ENCODE peak calls at places on chromosomes 11 and 22, in four cellular contexts. One of them, this sample, is unnamed.

GRCh38 chr11:112297248-112297866 is 36.7 kb upstream of the PLET1 start:
- DNase-seq in H1: no peak
- DNase-seq in IMR-90: no peak
- DNase-seq in H9: no peak
- DNase-seq in this sample: no peak

GRCh38 chr22:17149073-17149815 is 9.8 kb downstream of the HDHD5 start:
- DNase-seq in H1: no peak
- DNase-seq in H9: no peak
- DNase-seq in IMR-90: no peak
- DNase-seq in this sample: no peak

GRCh38 chr11:43619863-43620505 is 60.6 kb upstream of the HSD17B12 start:
- DNase-seq in IMR-90: no peak
- DNase-seq in H9: no peak
- DNase-seq in H1: no peak
- DNase-seq in this sample: no peak

GRCh38 chr11:17639091-17639490 is 80.3 kb upstream of the MYOD1 start:
- DNase-seq in H9: no peak
- DNase-seq in H1: no peak
- DNase-seq in IMR-90: no peak
- DNase-seq in this sample: no peak

GRCh38 chr22:31496735-31497146 is 405 bp downstream of the SFI1 start:
- DNase-seq in H1: no peak
- DNase-seq in IMR-90: no peak
- DNase-seq in H9: no peak
- DNase-seq in this sample: no peak

GRCh38 chr11:103085758-103086365 is 6.1 kb downstream of the DCUN1D5 start:
- DNase-seq in H9: no peak
- DNase-seq in IMR-90: peak; percentile 1
- DNase-seq in H1: no peak
- DNase-seq in this sample: no peak

GRCh38 chr22:34570408-34570807 is 495.6 kb upstream of the ISX start:
- DNase-seq in H1: no peak
- DNase-seq in IMR-90: no peak
- DNase-seq in H9: no peak
- DNase-seq in this sample: no peak

GRCh38 chr11:47714554-47715081 is 551 bp downstream of the AGBL2 start:
- DNase-seq in H1: no peak
- DNase-seq in IMR-90: no peak
- DNase-seq in H9: no peak
- DNase-seq in this sample: peak; percentile 39

GRCh38 chr11:2781413-2782274 is 81.8 kb upstream of the KCNQ1OT1 start:
- DNase-seq in H9: no peak
- DNase-seq in IMR-90: peak; percentile 21
- DNase-seq in H1: no peak
- DNase-seq in this sample: no peak

GRCh38 chr11:46367244-46367915 is 14.1 kb upstream of the MDK start:
- DNase-seq in H1: no peak
- DNase-seq in IMR-90: peak; percentile 59
- DNase-seq in H9: peak; percentile 82
- DNase-seq in this sample: no peak

GRCh38 chr11:93743316-93743715 is 1.8 kb downstream of the C11orf54 start:
- DNase-seq in IMR-90: no peak
- DNase-seq in H1: no peak
- DNase-seq in H9: no peak
- DNase-seq in this sample: no peak

GRCh38 chr22:18035740-18036139 is 11.4 kb upstream of the MICAL3 start:
- DNase-seq in H9: peak; percentile 50
- DNase-seq in IMR-90: peak; percentile 19
- DNase-seq in H1: no peak
- DNase-seq in this sample: no peak

GRCh38 chr11:92789761-92790160 is 179.7 kb upstream of the MTNR1B start:
- DNase-seq in IMR-90: no peak
- DNase-seq in H1: no peak
- DNase-seq in H9: no peak
- DNase-seq in this sample: no peak

GRCh38 chr11:46298699-46299424 is 21.4 kb downstream of the CREB3L1 start:
- DNase-seq in H9: no peak
- DNase-seq in IMR-90: peak; percentile 93
- DNase-seq in H1: no peak
- DNase-seq in this sample: no peak

GRCh38 chr11:108199446-108200321 is 22.8 kb downstream of the NPAT start:
- DNase-seq in H1: no peak
- DNase-seq in H9: no peak
- DNase-seq in IMR-90: peak; percentile 68
- DNase-seq in this sample: peak; percentile 74

GRCh38 chr11:47332303-47332711 is 20.2 kb downstream of the MYBPC3 start:
- DNase-seq in H1: no peak
- DNase-seq in H9: no peak
- DNase-seq in IMR-90: no peak
- DNase-seq in this sample: no peak

GRCh38 chr11:31974737-31975136 is 116.1 kb upstream of the RCN1 start:
- DNase-seq in H9: no peak
- DNase-seq in IMR-90: peak; percentile 81
- DNase-seq in H1: no peak
- DNase-seq in this sample: no peak

GRCh38 chr11:27933992-27934829 is 173.7 kb downstream of the KIF18A start:
- DNase-seq in H1: peak; percentile 59
- DNase-seq in IMR-90: peak; percentile 99
- DNase-seq in H9: peak; percentile 77
- DNase-seq in this sample: peak; percentile 82

GRCh38 chr22:40960137-40960536 is 9.0 kb downstream of the RBX1 start:
- DNase-seq in IMR-90: no peak
- DNase-seq in H9: no peak
- DNase-seq in H1: no peak
- DNase-seq in this sample: peak; percentile 52

GRCh38 chr11:112321521-112322172 is 61.0 kb upstream of the PLET1 start:
- DNase-seq in IMR-90: peak; percentile 89
- DNase-seq in H1: peak; percentile 17
- DNase-seq in H9: peak; percentile 54
- DNase-seq in this sample: peak; percentile 58

GRCh38 chr22:23080542-23081290 is 10.4 kb downstream of the GNAZ start:
- DNase-seq in H9: no peak
- DNase-seq in IMR-90: no peak
- DNase-seq in H1: no peak
- DNase-seq in this sample: no peak

GRCh38 chr11:101180481-101180880 is 50.9 kb upstream of the PGR start:
- DNase-seq in IMR-90: no peak
- DNase-seq in H1: no peak
- DNase-seq in H9: no peak
- DNase-seq in this sample: no peak

GRCh38 chr11:57527056-57527631 is 3.4 kb downstream of the TIMM10 start:
- DNase-seq in H1: no peak
- DNase-seq in H9: peak; percentile 64
- DNase-seq in IMR-90: peak; percentile 59
- DNase-seq in this sample: peak; percentile 79

GRCh38 chr11:35030716-35031213 is 108.2 kb upstream of the CD44 start:
- DNase-seq in H1: no peak
- DNase-seq in IMR-90: peak; percentile 98
- DNase-seq in H9: no peak
- DNase-seq in this sample: peak; percentile 78

GRCh38 chr11:97290444-97291041 is 900.7 kb downstream of the JRKL start:
- DNase-seq in IMR-90: no peak
- DNase-seq in H9: no peak
- DNase-seq in H1: no peak
- DNase-seq in this sample: no peak

GRCh38 chr11:96969251-96969650 is 579.4 kb downstream of the JRKL start:
- DNase-seq in H9: no peak
- DNase-seq in H1: no peak
- DNase-seq in IMR-90: no peak
- DNase-seq in this sample: no peak

GRCh38 chr11:35615911-35616900 is 2.1 kb upstream of the FJX1 start:
- DNase-seq in IMR-90: peak; percentile 74
- DNase-seq in H9: no peak
- DNase-seq in H1: no peak
- DNase-seq in this sample: peak; percentile 37

GRCh38 chr11:83063073-83063754 is 8.5 kb downstream of the RAB30 start:
- DNase-seq in IMR-90: peak; percentile 33
- DNase-seq in H9: no peak
- DNase-seq in H1: no peak
- DNase-seq in this sample: peak; percentile 28

GRCh38 chr22:46070722-46071450 is 79.4 kb upstream of the PPARA start:
- DNase-seq in H9: peak; percentile 61
- DNase-seq in IMR-90: peak; percentile 54
- DNase-seq in H1: no peak
- DNase-seq in this sample: peak; percentile 13

GRCh38 chr11:122424636-122425035 is 230.9 kb upstream of the UBASH3B start:
- DNase-seq in H9: no peak
- DNase-seq in H1: no peak
- DNase-seq in IMR-90: no peak
- DNase-seq in this sample: no peak

GRCh38 chr11:122422707-122423106 is 232.8 kb upstream of the UBASH3B start:
- DNase-seq in H9: no peak
- DNase-seq in H1: no peak
- DNase-seq in IMR-90: peak; percentile 31
- DNase-seq in this sample: no peak

GRCh38 chr11:122423886-122424285 is 231.6 kb upstream of the UBASH3B start:
- DNase-seq in IMR-90: no peak
- DNase-seq in H9: no peak
- DNase-seq in H1: no peak
- DNase-seq in this sample: no peak

GRCh38 chr11:122421684-122422083 is 233.8 kb upstream of the UBASH3B start:
- DNase-seq in H1: no peak
- DNase-seq in H9: no peak
- DNase-seq in IMR-90: no peak
- DNase-seq in this sample: no peak

GRCh38 chr11:122423283-122423682 is 232.2 kb upstream of the UBASH3B start:
- DNase-seq in H1: no peak
- DNase-seq in H9: no peak
- DNase-seq in IMR-90: no peak
- DNase-seq in this sample: no peak
- H3K56ac ChIP-seq in H1: no peak overlapping the region
- H3K56ac ChIP-seq in H9: no peak overlapping the region
- H3K56ac ChIP-seq in IMR-90: no peak overlapping the region
- H3K56ac ChIP-seq in this sample: no peak overlapping the region

DNA sequence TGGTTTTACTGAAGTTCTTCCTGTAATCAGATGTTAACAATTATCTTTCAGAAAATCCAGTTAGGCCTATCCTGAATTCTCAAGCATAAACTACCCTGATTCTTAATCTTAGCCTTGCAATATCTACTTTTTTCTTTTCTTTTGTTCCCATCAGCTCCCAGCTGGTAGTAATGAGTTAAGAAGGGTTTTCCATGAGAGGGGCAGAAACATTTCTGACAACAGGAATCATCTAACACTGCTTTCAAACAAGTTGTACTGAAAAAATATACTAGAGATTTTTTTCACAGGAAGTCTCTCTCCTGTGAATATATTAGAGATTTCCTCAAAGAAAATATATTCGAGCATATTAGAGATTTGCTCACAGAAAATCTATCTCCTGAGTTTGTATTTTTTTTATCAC is 3.3 kb upstream of the TRIM6 start:
- DNase-seq in IMR-90: peak; percentile 54
- DNase-seq in H9: no peak
- DNase-seq in H1: no peak
- DNase-seq in this sample: no peak
- H3K56ac ChIP-seq in IMR-90: no peak overlapping the region
- H3K56ac ChIP-seq in H9: no peak overlapping the region
- H3K56ac ChIP-seq in H1: no peak overlapping the region
- H3K56ac ChIP-seq in this sample: no peak overlapping the region

GRCh38 chr11:70399681-70400112 is 1.4 kb downstream of the CTTN start:
- DNase-seq in H9: peak; percentile 58
- DNase-seq in H1: no peak
- DNase-seq in IMR-90: peak; percentile 97
- DNase-seq in this sample: peak; percentile 85

GRCh38 chr11:70400643-70401042 is 2.3 kb downstream of the CTTN start:
- DNase-seq in H9: no peak
- DNase-seq in IMR-90: no peak
- DNase-seq in H1: no peak
- DNase-seq in this sample: no peak

GRCh38 chr11:70404244-70404643 is 5.9 kb downstream of the CTTN start:
- DNase-seq in H9: no peak
- DNase-seq in IMR-90: no peak
- DNase-seq in H1: no peak
- DNase-seq in this sample: no peak

GRCh38 chr11:70405679-70406395 is 7.5 kb downstream of the CTTN start:
- DNase-seq in H9: no peak
- DNase-seq in H1: no peak
- DNase-seq in IMR-90: no peak
- DNase-seq in this sample: no peak

DNA sequence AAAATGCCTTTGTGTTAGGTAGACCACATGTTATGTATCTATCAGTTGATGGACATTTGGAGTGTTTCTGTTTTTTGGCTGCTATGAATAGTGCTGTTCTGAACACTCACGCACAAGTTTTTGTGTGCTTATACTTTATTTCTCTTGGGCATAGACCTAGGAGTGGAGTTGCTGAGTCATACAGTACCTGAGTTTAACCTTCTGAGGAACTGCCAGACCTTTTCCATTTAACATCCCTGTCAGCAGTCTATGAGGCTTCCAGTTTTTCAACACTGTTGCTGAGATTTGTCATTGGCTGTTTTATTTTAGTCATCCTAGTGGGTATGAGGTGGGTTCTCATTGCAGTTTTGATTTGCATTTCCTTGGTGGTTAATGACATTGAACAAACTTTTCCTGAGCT is 4.4 kb downstream of the CTTN start:
- DNase-seq in H1: no peak
- DNase-seq in H9: no peak
- DNase-seq in IMR-90: no peak
- DNase-seq in this sample: no peak
- H3K56ac ChIP-seq in H1: no peak overlapping the region
- H3K56ac ChIP-seq in H9: no peak overlapping the region
- H3K56ac ChIP-seq in IMR-90: no peak overlapping the region
- H3K56ac ChIP-seq in this sample: peak overlapping the region; percentile 46

GRCh38 chr11:126046796-126047195 is 15.9 kb downstream of the CDON start:
- DNase-seq in H9: no peak
- DNase-seq in H1: no peak
- DNase-seq in IMR-90: no peak
- DNase-seq in this sample: no peak
- H3K56ac ChIP-seq in H9: no peak overlapping the region
- H3K56ac ChIP-seq in H1: no peak overlapping the region
- H3K56ac ChIP-seq in IMR-90: no peak overlapping the region
- H3K56ac ChIP-seq in this sample: no peak overlapping the region

GRCh38 chr11:134712228-134713145 is 300.4 kb upstream of the B3GAT1 start:
- DNase-seq in IMR-90: no peak
- DNase-seq in H9: no peak
- DNase-seq in H1: no peak
- DNase-seq in this sample: no peak

GRCh38 chr11:134711008-134711407 is 299.0 kb upstream of the B3GAT1 start:
- DNase-seq in IMR-90: no peak
- DNase-seq in H1: no peak
- DNase-seq in H9: no peak
- DNase-seq in this sample: no peak

GRCh38 chr11:134716582-134716981 is 304.5 kb upstream of the B3GAT1 start:
- DNase-seq in H1: no peak
- DNase-seq in H9: no peak
- DNase-seq in IMR-90: no peak
- DNase-seq in this sample: no peak

GRCh38 chr11:134711563-134711962 is 299.5 kb upstream of the B3GAT1 start:
- DNase-seq in H1: no peak
- DNase-seq in IMR-90: no peak
- DNase-seq in H9: no peak
- DNase-seq in this sample: no peak

GRCh38 chr11:134714021-134714656 is 302.1 kb upstream of the B3GAT1 start:
- DNase-seq in H1: no peak
- DNase-seq in H9: no peak
- DNase-seq in IMR-90: no peak
- DNase-seq in this sample: no peak
- H3K56ac ChIP-seq in H1: no peak overlapping the region
- H3K56ac ChIP-seq in H9: no peak overlapping the region
- H3K56ac ChIP-seq in IMR-90: no peak overlapping the region
- H3K56ac ChIP-seq in this sample: no peak overlapping the region

This sample was measured in mesendoderm.